ENCODE peak calls at places on chromosomes 4 and X, in five cellular contexts. B is GM10248, V is neural crest cell, N is AG10803, P is activated B cell treated with CpG ODN at 0.5 μM for 24 hours. F is an unnamed sample.

GRCh38 chrX:153689654-153690465 is 2.1 kb downstream of the SLC6A8 start:
- DNase-seq in N (no peak), V (no peak), P (no peak), B (no peak), F (no peak)

GRCh38 chr4:158313566-158313965 is 103.3 kb downstream of the TMEM144 start:
- DNase-seq in P (no peak), V (no peak), N (no peak), B (no peak), F (no peak)

GRCh38 chrX:133999013-133999705 is 13.8 kb upstream of the GPC3 start:
- DNase-seq in N (no peak), V (no peak), P (no peak), B (no peak), F (no peak)

GRCh38 chr4:100632163-100632562 is 114.3 kb upstream of the EMCN start:
- DNase-seq in P (no peak), V (no peak), B (no peak), N (no peak), F (no peak)

GRCh38 chrX:118652717-118653116 is 74.7 kb upstream of the IL13RA1 start:
- DNase-seq in B (no peak), P (no peak), V (no peak), N (peak; percentile 68), F (no peak)

GRCh38 chrX:101230636-101231035 is 11.1 kb downstream of the DRP2 start:
- DNase-seq in P (no peak), N (peak; percentile 25), V (no peak), B (no peak), F (no peak)

GRCh38 chr4:15457401-15458201 is 12.1 kb upstream of the CC2D2A start:
- DNase-seq in P (no peak), B (peak; percentile 28), N (peak; percentile 76), V (no peak), F (no peak)

GRCh38 chr4:29047341-29048041 is 1672.7 kb upstream of the PCDH7 start:
- DNase-seq in B (no peak), V (no peak), N (no peak), P (no peak), F (no peak)

GRCh38 chr4:142238589-142238988 is 602.2 kb downstream of the IL15 start:
- DNase-seq in B (no peak), P (no peak), N (peak; percentile 66), V (no peak), F (no peak)

GRCh38 chrX:12139934-12140611 is 1.8 kb downstream of the FRMPD4 start:
- DNase-seq in V (no peak), P (no peak), N (peak; percentile 31), B (no peak), F (no peak)

GRCh38 chrX:150365953-150366911 is 3.1 kb downstream of the MAMLD1 start:
- DNase-seq in P (no peak), V (peak; percentile 33), B (no peak), N (peak; percentile 38), F (no peak)

GRCh38 chr4:39591290-39591689 is 47.4 kb downstream of the SMIM14 start:
- DNase-seq in V (no peak), B (no peak), P (no peak), N (no peak), F (no peak)

GRCh38 chrX:63918611-63919010 is 133.6 kb upstream of the ARHGEF9 start:
- DNase-seq in V (no peak), B (no peak), P (no peak), N (peak; percentile 56), F (no peak)

GRCh38 chr4:56049428-56050212 is 100.9 kb downstream of the CEP135 start:
- DNase-seq in V (peak; percentile 54), P (peak; percentile 23), N (no peak), B (peak; percentile 39), F (peak; percentile 44)

GRCh38 chr4:137967480-137968190 is 274.5 kb downstream of the SLC7A11 start:
- DNase-seq in V (no peak), N (no peak), P (no peak), B (no peak), F (no peak)

GRCh38 chr4:159289682-159290081 is 186.8 kb downstream of the RAPGEF2 start:
- DNase-seq in P (no peak), N (no peak), V (no peak), B (no peak), F (no peak)

GRCh38 chr4:150250998-150251651 is 172.9 kb downstream of the DCLK2 start:
- DNase-seq in V (no peak), B (peak; percentile 63), P (no peak), N (no peak), F (no peak)

GRCh38 chr4:48633657-48634056 is 143.6 kb downstream of the ZAR1 start:
- DNase-seq in P (no peak), N (no peak), B (no peak), V (no peak), F (no peak)

GRCh38 chr4:87071401-87071800 is 136.6 kb downstream of the AFF1 start:
- DNase-seq in N (no peak), B (no peak), P (no peak), V (no peak), F (no peak)

GRCh38 chr4:186727977-186728519 is 4.4 kb upstream of the FAT1 start:
- DNase-seq in N (peak; percentile 33), B (no peak), P (no peak), V (no peak), F (no peak)

GRCh38 chrX:8820910-8821527 is 19.8 kb upstream of the FAM9A start:
- DNase-seq in P (no peak), N (peak; percentile 8), V (no peak), B (no peak), F (no peak)

GRCh38 chr4:5893013-5893580 is at the start of gene CRMP1:
- DNase-seq in V (peak; percentile 55), P (no peak), N (no peak), B (no peak), F (no peak)

GRCh38 chrX:29257516-29257915 is 670.3 kb downstream of the IL1RAPL1 start:
- DNase-seq in V (no peak), P (no peak), N (peak; percentile 2), B (no peak), F (no peak)

GRCh38 chr4:107210450-107211239 is 174.5 kb upstream of the DKK2 start:
- DNase-seq in P (no peak), V (no peak), N (peak; percentile 48), B (no peak), F (no peak)

GRCh38 chrX:71859637-71860036 is 51.0 kb upstream of the NHSL2 start:
- DNase-seq in P (no peak), B (no peak), N (peak; percentile 36), V (peak; percentile 51), F (no peak)

GRCh38 chr4:24533364-24533763 is 51.0 kb downstream of the DHX15 start:
- DNase-seq in N (no peak), B (no peak), V (no peak), P (no peak), F (no peak)

GRCh38 chrX:151793886-151794285 is 59.3 kb downstream of the CNGA2 start:
- DNase-seq in P (no peak), B (no peak), V (no peak), N (no peak), F (no peak)

GRCh38 chr4:90852232-90852631 is 725.0 kb downstream of the CCSER1 start:
- DNase-seq in P (no peak), N (no peak), V (no peak), B (no peak), F (no peak)

GRCh38 chrX:139758809-139759208 is 50.8 kb upstream of the MCF2 start:
- DNase-seq in V (no peak), P (no peak), N (no peak), B (no peak), F (no peak)

GRCh38 chr4:164307262-164307661 is 446.7 kb upstream of the SMIM31 start:
- DNase-seq in N (no peak), P (no peak), B (no peak), V (no peak), F (no peak)

GRCh38 chr4:129350800-129351199 is 254.8 kb downstream of the C4orf33 start:
- DNase-seq in B (no peak), V (no peak), N (no peak), P (no peak), F (no peak)

GRCh38 chr4:37475087-37475486 is 211.1 kb downstream of the RELL1 start:
- DNase-seq in B (no peak), V (no peak), N (no peak), P (no peak), F (no peak)

DNA sequence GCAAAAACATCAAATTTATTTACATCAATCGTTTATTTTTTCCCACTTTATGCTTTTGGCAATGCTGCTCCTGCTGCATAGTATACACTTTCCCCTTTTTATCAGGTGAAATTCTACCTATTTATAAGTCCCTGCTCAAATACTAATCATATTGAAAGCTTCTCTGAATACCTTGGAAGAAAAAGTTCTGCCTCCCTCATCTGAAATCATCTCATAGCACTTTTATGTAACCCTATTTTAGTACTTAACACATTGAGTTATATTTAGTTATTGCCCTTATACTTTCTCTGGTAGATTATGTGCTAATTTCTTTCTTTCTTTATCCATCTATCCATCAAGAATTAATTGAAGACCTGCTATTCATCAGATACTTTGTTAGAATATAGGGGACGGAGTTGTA is 1.1 kb upstream of the WDR17 start:
- DNase-seq in B (no peak), N (no peak), P (no peak), V (no peak), F (no peak)
- TF ChIP-seq CTCF in B (no peak), N (no peak), P (no peak), V (no peak), F (no peak)

GRCh38 chr4:153467897-153468262 is 1.7 kb downstream of the TMEM131L start:
- DNase-seq in V (no peak), B (no peak), P (no peak), N (no peak), F (no peak)
- TF ChIP-seq CTCF in V (no peak), B (no peak), P (no peak), N (no peak), F (no peak)

GRCh38 chrX:137646472-137646871 is 80.5 kb downstream of the ZIC3 start:
- DNase-seq in P (no peak), N (no peak), B (no peak), V (no peak), F (no peak)
- TF ChIP-seq CTCF in P (no peak), N (no peak), B (no peak), V (no peak), F (no peak)

GRCh38 chr4:13108096-13108495 is 376.0 kb downstream of the RAB28 start:
- DNase-seq in N (no peak), P (no peak), B (no peak), V (no peak), F (no peak)
- TF ChIP-seq CTCF in N (peak; percentile 37), P (no peak), B (peak; percentile 9), V (no peak), F (no peak)